ENCODE peak calls at places on chromosomes 13 and 19, in seven cellular contexts. P is activated CD4-positive, alpha-beta T cell treated with anti-CD3 and anti-CD28 coated beads, Interleukin-2, amount 10 ng/mL, durations not matched to agents 7 days and 5 days; F is sciatic nerve; Y is endothelial cell; N is AG08395; R is Calu3; O is progenitor cell of endocrine pancreas. X is an unnamed sample.

GRCh38 chr13:48571121-48571901 is 38.4 kb upstream of the RCBTB2 start:
- DNase-seq in P (no peak), F (no peak), Y (no peak), R (no peak), O (no peak), N (peak), X (peak)

GRCh38 chr13:37648604-37649003 is 50.0 kb upstream of the POSTN start:
- DNase-seq in R (no peak), O (no peak), Y (no peak), P (no peak), N (peak), F (no peak), X (peak)

GRCh38 chr19:18519962-18520847 is 1.7 kb downstream of the ELL start:
- DNase-seq in P (peak), Y (peak), F (no peak), O (peak), N (peak), R (peak), X (peak)

GRCh38 chr13:113050856-113051431 is 54.6 kb upstream of the F7 start:
- DNase-seq in F (no peak), N (no peak), O (no peak), P (no peak), Y (no peak), R (no peak), X (no peak)

GRCh38 chr19:42284641-42285341 is 15.7 kb downstream of the CIC start:
- DNase-seq in P (peak), F (peak), Y (no peak), O (no peak), R (no peak), N (no peak), X (no peak)

GRCh38 chr13:40970803-40971202 is 48.3 kb downstream of the ELF1 start:
- DNase-seq in R (no peak), P (no peak), F (no peak), O (no peak), Y (no peak), N (no peak), X (no peak)

GRCh38 chr13:47256618-47257017 is 359.8 kb upstream of the HTR2A start:
- DNase-seq in Y (no peak), F (no peak), R (no peak), P (no peak), N (peak), O (no peak), X (peak)

GRCh38 chr19:45630463-45630862 is 8.7 kb downstream of the EML2 start:
- DNase-seq in O (no peak), F (no peak), Y (no peak), P (no peak), N (peak), R (peak), X (peak)

GRCh38 chr19:8577247-8577646 is at the start of gene MYO1F:
- DNase-seq in Y (no peak), R (no peak), N (no peak), P (peak), F (no peak), O (no peak), X (no peak)

GRCh38 chr19:50330365-50331078 is 1.3 kb upstream of the KCNC3 start:
- DNase-seq in R (peak), Y (no peak), N (peak), F (peak), P (peak), O (peak), X (no peak)